ENCODE peak calls at places on chromosome 2, in ten cellular contexts. E, U, F, L, Y, B, W, D, C and H are unnamed samples.

GRCh38 chr2:109604597-109604996 is 9.2 kb downstream of the SEPTIN10 start:
- DNase-seq in F (peak), U (no peak), Y (peak), E (no peak), C (no peak), D (peak), L (no peak), B (no peak), W (peak), H (no peak)

GRCh38 chr2:76464310-76464709 is 753.6 kb upstream of the GCFC2 start:
- DNase-seq in U (no peak), W (no peak), D (no peak), C (no peak), Y (no peak), L (peak), F (no peak), E (no peak), B (no peak), H (no peak)

GRCh38 chr2:86194751-86195054 is 559 bp downstream of the IMMT start:
- DNase-seq in U (no peak), Y (peak), W (no peak), D (peak), L (no peak), E (peak), C (peak), B (no peak), F (peak), H (no peak)

GRCh38 chr2:45242161-45242741 is 233.0 kb upstream of the SIX2 start:
- DNase-seq in B (no peak), W (peak), C (no peak), E (no peak), L (no peak), U (peak), Y (peak), F (no peak), D (no peak), H (no peak)

GRCh38 chr2:181183878-181184553 is 203.6 kb downstream of the UBE2E3 start:
- DNase-seq in L (peak), Y (peak), W (peak), D (no peak), U (no peak), C (no peak), F (no peak), E (no peak), B (no peak), H (peak)

GRCh38 chr2:14634885-14635871 is 2.7 kb downstream of the LRATD1 start:
- DNase-seq in D (peak), L (no peak), U (peak), Y (peak), W (peak), F (peak), C (peak), E (peak), B (peak), H (no peak)

GRCh38 chr2:27122791-27123190 is 824 bp upstream of the ABHD1 start:
- DNase-seq in U (no peak), L (no peak), D (no peak), E (no peak), F (no peak), W (no peak), B (no peak), Y (no peak), C (no peak), H (no peak)

GRCh38 chr2:107735206-107735605 is 91.5 kb upstream of the RGPD4 start:
- DNase-seq in U (no peak), Y (no peak), F (no peak), C (no peak), B (no peak), W (peak), L (no peak), E (no peak), D (no peak), H (no peak)

GRCh38 chr2:209426432-209426831 is 2.6 kb downstream of the MAP2 start:
- DNase-seq in E (no peak), B (no peak), W (peak), D (peak), C (no peak), L (no peak), F (peak), U (no peak), Y (no peak), H (no peak)

GRCh38 chr2:7880561-7880960 is 801.3 kb upstream of the ID2 start:
- DNase-seq in B (no peak), Y (no peak), F (peak), L (no peak), U (no peak), D (no peak), W (no peak), C (no peak), E (no peak), H (no peak)

GRCh38 chr2:169799555-169799954 is 884 bp downstream of the SSB start:
- DNase-seq in W (peak), Y (peak), L (peak), D (no peak), U (no peak), B (no peak), E (no peak), F (no peak), C (no peak), H (no peak)

GRCh38 chr2:2542316-2542715 is 211.2 kb upstream of the MYT1L start:
- DNase-seq in C (no peak), L (no peak), Y (no peak), E (no peak), U (no peak), F (peak), D (no peak), B (no peak), W (no peak), H (no peak)

GRCh38 chr2:231200805-231201474 is 2.5 kb downstream of the ARMC9 start:
- DNase-seq in Y (peak), L (no peak), B (no peak), C (no peak), E (no peak), U (no peak), D (no peak), W (peak), F (no peak), H (no peak)

GRCh38 chr2:202687276-202687675 is 52.5 kb downstream of the FAM117B start:
- DNase-seq in W (no peak), L (no peak), D (no peak), F (no peak), U (no peak), C (no peak), E (no peak), B (no peak), Y (peak), H (no peak)

GRCh38 chr2:677056-677949 is at the start of gene TMEM18:
- DNase-seq in L (peak), F (peak), Y (peak), B (no peak), W (peak), C (peak), U (peak), E (peak), D (peak), H (peak)

GRCh38 chr2:61911510-61911909 is 6.0 kb downstream of the COMMD1 start:
- DNase-seq in C (no peak), L (no peak), D (no peak), B (no peak), F (peak), Y (no peak), E (no peak), W (peak), U (no peak), H (no peak)

GRCh38 chr2:145141981-145142380 is 622.1 kb upstream of the ZEB2 start:
- DNase-seq in E (no peak), W (no peak), D (no peak), L (no peak), B (no peak), F (no peak), C (no peak), Y (no peak), U (no peak), H (no peak)

GRCh38 chr2:66235408-66235807 is 199.5 kb upstream of the MEIS1 start:
- DNase-seq in C (no peak), Y (no peak), B (no peak), W (no peak), U (no peak), E (no peak), L (no peak), D (no peak), F (no peak), H (no peak)

GRCh38 chr2:48946444-48947048 is 191.0 kb upstream of the LHCGR start:
- DNase-seq in U (peak), E (no peak), D (peak), L (peak), Y (peak), C (peak), W (peak), B (no peak), F (peak), H (peak)

GRCh38 chr2:200968162-200968561 is 4.7 kb upstream of the ORC2 start:
- DNase-seq in U (no peak), F (no peak), W (no peak), D (no peak), Y (no peak), L (no peak), C (peak), B (no peak), E (no peak), H (no peak)

GRCh38 chr2:179070895-179071294 is 21.0 kb upstream of the CCDC141 start:
- DNase-seq in Y (no peak), E (no peak), C (no peak), U (no peak), F (no peak), D (no peak), B (no peak), L (no peak), W (no peak), H (no peak)

GRCh38 chr2:142323206-142323605 is 192.4 kb upstream of the LRP1B start:
- DNase-seq in C (no peak), U (no peak), E (no peak), D (no peak), L (no peak), Y (no peak), F (no peak), W (no peak), B (no peak), H (no peak)

GRCh38 chr2:131408778-131409177 is 44.8 kb upstream of the RAB6D start:
- DNase-seq in Y (no peak), E (no peak), U (no peak), C (no peak), B (no peak), F (no peak), D (no peak), L (no peak), W (no peak), H (no peak)

GRCh38 chr2:206368484-206368883 is 74.8 kb upstream of the ADAM23 start:
- DNase-seq in F (no peak), D (no peak), C (no peak), Y (peak), E (no peak), L (no peak), B (no peak), W (no peak), U (no peak), H (no peak)

GRCh38 chr2:231189571-231190495 is 8.6 kb upstream of the ARMC9 start:
- DNase-seq in F (no peak), D (peak), W (peak), C (peak), E (peak), L (no peak), B (no peak), Y (peak), U (peak), H (no peak)

GRCh38 chr2:190875881-190876280 is 4.7 kb upstream of the GLS start:
- DNase-seq in D (no peak), E (no peak), U (no peak), Y (no peak), L (no peak), F (no peak), W (no peak), C (no peak), B (no peak), H (no peak)

GRCh38 chr2:127648321-127648720 is 2.4 kb downstream of the GPR17 start:
- DNase-seq in E (no peak), D (no peak), L (no peak), W (no peak), F (no peak), U (no peak), C (no peak), B (peak), Y (no peak), H (no peak)

GRCh38 chr2:156537147-156537546 is 101.0 kb downstream of the GPD2 start:
- DNase-seq in W (peak), U (no peak), E (no peak), B (no peak), Y (peak), C (no peak), L (no peak), F (no peak), D (no peak), H (no peak)

GRCh38 chr2:168166902-168167510 is 80.4 kb downstream of the STK39 start:
- DNase-seq in D (no peak), E (no peak), W (peak), Y (peak), L (no peak), F (no peak), B (no peak), C (no peak), U (no peak), H (no peak)

GRCh38 chr2:70336552-70336951 is 34.7 kb upstream of the FAM136A start:
- DNase-seq in C (no peak), Y (no peak), U (no peak), B (no peak), E (no peak), W (no peak), L (no peak), F (no peak), D (no peak), H (no peak)

GRCh38 chr2:232522014-232522854 is 2.0 kb downstream of the PRSS56 start:
- DNase-seq in Y (peak), B (peak), F (peak), W (peak), L (peak), D (peak), C (peak), E (peak), U (no peak), H (no peak)

GRCh38 chr2:217943379-217944321 is 59.1 kb downstream of the TNS1 start:
- DNase-seq in W (peak), D (peak), U (peak), E (peak), C (peak), B (peak), L (no peak), F (peak), Y (peak), H (no peak)

GRCh38 chr2:47309952-47310800 is 92.8 kb upstream of the MSH2 start:
- DNase-seq in C (peak), E (no peak), D (peak), F (peak), L (peak), U (no peak), W (peak), Y (peak), B (no peak), H (peak)

GRCh38 chr2:62176771-62177170 is 19.1 kb upstream of the B3GNT2 start:
- DNase-seq in D (no peak), B (no peak), C (no peak), L (no peak), W (no peak), E (no peak), U (no peak), F (no peak), Y (no peak), H (no peak)

GRCh38 chr2:237134831-237135230 is 49.1 kb downstream of the COPS8 start:
- DNase-seq in C (no peak), Y (no peak), E (no peak), U (no peak), F (no peak), W (no peak), D (no peak), L (no peak), B (no peak), H (no peak)

GRCh38 chr2:232053777-232054176 is 92.3 kb downstream of the DIS3L2 start:
- DNase-seq in U (no peak), B (no peak), C (no peak), L (no peak), D (no peak), W (no peak), E (peak), F (peak), Y (no peak), H (no peak)

GRCh38 chr2:66874411-66874810 is 439.5 kb downstream of the MEIS1 start:
- DNase-seq in E (no peak), U (no peak), F (no peak), D (no peak), B (no peak), W (peak), C (no peak), Y (peak), L (no peak), H (no peak)

GRCh38 chr2:44528595-44528994 is 166.8 kb downstream of the CAMKMT start:
- DNase-seq in Y (peak), W (peak), E (no peak), F (no peak), D (no peak), C (no peak), U (no peak), L (no peak), B (no peak), H (no peak)

GRCh38 chr2:105836341-105836740 is 91.6 kb downstream of the NCK2 start:
- DNase-seq in U (no peak), F (no peak), C (no peak), Y (no peak), L (no peak), D (no peak), W (no peak), E (no peak), B (no peak), H (no peak)

GRCh38 chr2:115833196-115833595 is 1390.8 kb downstream of the DPP10 start:
- DNase-seq in D (no peak), L (no peak), Y (no peak), E (no peak), C (no peak), B (no peak), W (no peak), F (no peak), U (no peak), H (no peak)
- TF ChIP-seq CTCF in D (no peak), L (no peak), Y (no peak), E (no peak), C (no peak), B (no peak), W (no peak), F (no peak), U (no peak), H (no peak)

GRCh38 chr2:30706534-30707303 is 100.5 kb downstream of the CAPN13 start:
- DNase-seq in E (peak), F (peak), C (peak), D (peak), Y (peak), B (peak), U (peak), L (peak), W (peak), H (peak)

GRCh38 chr2:30709516-30709915 is 97.7 kb downstream of the CAPN13 start:
- DNase-seq in C (no peak), Y (no peak), L (no peak), U (no peak), E (no peak), F (no peak), D (peak), W (no peak), B (no peak), H (no peak)

GRCh38 chr2:30708491-30709290 is 98.6 kb downstream of the CAPN13 start:
- DNase-seq in L (peak), F (no peak), U (no peak), E (no peak), Y (peak), D (peak), C (peak), B (no peak), W (peak), H (no peak)

GRCh38 chr2:30705711-30706533 is 101.3 kb downstream of the CAPN13 start:
- DNase-seq in L (no peak), W (no peak), B (no peak), U (no peak), E (no peak), C (no peak), F (no peak), Y (no peak), D (peak), H (no peak)

GRCh38 chr2:30707304-30707903 is 99.8 kb downstream of the CAPN13 start:
- DNase-seq in L (no peak), C (no peak), B (no peak), U (no peak), Y (no peak), W (no peak), D (peak), E (no peak), F (no peak), H (no peak)
- TF ChIP-seq CTCF in L (no peak), C (no peak), B (no peak), U (no peak), Y (no peak), W (no peak), D (no peak), E (no peak), F (no peak), H (no peak)

DNA sequence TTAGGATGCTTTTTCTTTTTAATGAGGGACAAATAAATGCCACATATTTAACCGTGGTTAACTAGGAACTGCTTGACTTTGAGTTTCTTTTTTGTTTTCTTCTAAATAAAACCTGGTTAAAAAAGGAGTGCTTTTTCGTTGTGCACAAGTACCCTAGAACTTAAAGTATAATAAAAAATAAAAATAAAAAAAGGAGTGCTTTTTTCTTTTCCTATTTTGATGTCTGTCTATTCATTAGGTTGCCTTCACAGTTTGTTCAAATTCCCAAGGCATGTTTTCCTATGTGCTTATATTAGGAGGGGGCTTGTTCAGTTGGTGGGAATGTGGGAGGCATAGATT is 4.4 kb downstream of the FOSL2 start:
- DNase-seq in D (no peak), L (no peak), W (no peak), F (no peak), B (no peak), U (no peak), E (no peak), C (no peak), Y (no peak), H (no peak)
- TF ChIP-seq CTCF in D (no peak), L (no peak), W (no peak), F (no peak), B (no peak), U (no peak), E (peak), C (no peak), Y (no peak), H (no peak)

GRCh38 chr2:173997269-173997668 is 32.1 kb upstream of the SP3 start:
- DNase-seq in E (no peak), D (peak), U (peak), C (peak), F (no peak), Y (peak), L (peak), B (peak), W (peak), H (peak)
- TF ChIP-seq CTCF in E (no peak), D (no peak), U (no peak), C (no peak), F (no peak), Y (no peak), L (no peak), B (no peak), W (no peak), H (no peak)

DNA sequence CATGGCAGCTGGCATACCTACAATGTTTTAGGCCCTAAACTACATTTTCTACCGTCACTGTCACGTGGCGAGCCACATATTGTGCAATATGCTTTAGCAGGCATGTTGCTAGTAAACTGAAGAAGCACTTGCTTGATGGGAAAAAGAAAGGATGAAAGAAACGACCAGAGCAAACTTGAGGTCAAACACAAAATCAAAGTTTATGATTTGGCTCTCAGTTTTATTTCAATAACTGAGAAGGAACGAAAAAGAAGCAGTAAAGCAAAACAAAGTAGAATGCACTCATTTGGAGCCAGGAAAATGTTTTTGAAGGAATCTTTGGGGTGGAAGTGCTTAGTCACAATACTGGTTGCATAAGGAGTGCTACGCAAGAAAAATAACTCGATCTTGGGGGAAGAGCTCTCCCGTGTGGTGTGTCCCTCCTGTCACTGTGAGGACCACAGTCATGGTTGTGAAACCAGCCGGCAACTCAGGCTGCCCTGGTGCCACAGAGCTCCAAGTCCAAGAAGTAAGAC is 349.8 kb downstream of the RBM43 start:
- DNase-seq in Y (peak), D (peak), C (peak), F (peak), B (no peak), L (no peak), W (peak), U (peak), E (no peak), H (no peak)
- TF ChIP-seq CTCF in Y (peak), D (no peak), C (no peak), F (peak), B (peak), L (no peak), W (peak), U (no peak), E (no peak), H (no peak)

GRCh38 chr2:43239981-43240761 is 13.8 kb upstream of the ZFP36L2 start:
- DNase-seq in U (no peak), C (no peak), B (no peak), L (peak), D (no peak), W (no peak), E (no peak), F (peak), Y (no peak), H (no peak)
- TF ChIP-seq CTCF in U (no peak), C (no peak), B (no peak), L (no peak), D (no peak), W (peak), E (no peak), F (peak), Y (no peak), H (peak)